ENCODE peak calls at places on chromosomes 1 and 21, in five cellular contexts. D is SK-N-SH, S is tibial nerve, R is sigmoid colon, W is A549. H is an unnamed sample.

GRCh38 chr1:167957710-167958109 is 20.8 kb upstream of the MPC2 start:
- DNase-seq in D (no peak), S (no peak), R (no peak), W (no peak), H (no peak)

GRCh38 chr1:214475331-214475730 is 76.1 kb downstream of the PTPN14 start:
- DNase-seq in D (no peak), S (no peak), R (no peak), W (no peak), H (no peak)

GRCh38 chr1:161176468-161177111 is 717 bp downstream of the B4GALT3 start:
- DNase-seq in D (no peak), S (no peak), R (no peak), W (no peak), H (no peak)

GRCh38 chr1:210222288-210223006 is 10.1 kb upstream of the SERTAD4 start:
- DNase-seq in D (no peak), S (no peak), R (no peak), W (peak; percentile 19), H (no peak)

GRCh38 chr21:44681861-44682579 is at the start of gene KRTAP12-1:
- DNase-seq in D (no peak), S (no peak), R (no peak), W (no peak), H (no peak)

GRCh38 chr1:190168116-190168515 is 309.5 kb downstream of the BRINP3 start:
- DNase-seq in D (no peak), S (no peak), R (no peak), W (peak; percentile 63), H (no peak)

GRCh38 chr21:34817821-34818662 is 149.2 kb downstream of the CLIC6 start:
- DNase-seq in D (no peak), S (no peak), R (no peak), W (no peak), H (no peak)

GRCh38 chr1:27577504-27578188 is 26.3 kb downstream of the AHDC1 start:
- DNase-seq in D (no peak), S (no peak), R (peak; percentile 71), W (no peak), H (no peak)

GRCh38 chr1:11388617-11389016 is 90.3 kb upstream of the DISP3 start:
- DNase-seq in D (no peak), S (no peak), R (no peak), W (no peak), H (no peak)

GRCh38 chr1:204410764-204411450 is 710 bp downstream of the PPP1R15B start:
- DNase-seq in D (peak; percentile 55), S (peak; percentile 26), R (peak; percentile 80), W (no peak), H (peak; percentile 34)

GRCh38 chr1:162035241-162035640 is 11.6 kb upstream of the OLFML2B start:
- DNase-seq in D (no peak), S (no peak), R (no peak), W (no peak), H (no peak)

GRCh38 chr21:25557170-25557569 is 50.1 kb downstream of the MRPL39 start:
- DNase-seq in D (no peak), S (no peak), R (no peak), W (no peak), H (no peak)

GRCh38 chr1:234375672-234376071 is 2.4 kb downstream of the COA6 start:
- DNase-seq in D (no peak), S (no peak), R (no peak), W (no peak), H (no peak)

GRCh38 chr1:203325418-203326091 is 20.2 kb downstream of the BTG2 start:
- DNase-seq in D (no peak), S (peak; percentile 57), R (peak; percentile 86), W (no peak), H (peak; percentile 75)

GRCh38 chr1:21012937-21013336 is 163.8 kb downstream of the EIF4G3 start:
- DNase-seq in D (peak; percentile 66), S (no peak), R (peak; percentile 71), W (no peak), H (no peak)

GRCh38 chr1:247118946-247119446 is 14.8 kb upstream of the ZNF669 start:
- DNase-seq in D (peak; percentile 72), S (no peak), R (no peak), W (peak; percentile 45), H (no peak)

GRCh38 chr1:200374569-200375312 is 35.1 kb downstream of the ZNF281 start:
- DNase-seq in D (no peak), S (no peak), R (no peak), W (peak; percentile 74), H (no peak)

GRCh38 chr1:200369706-200370105 is 40.1 kb downstream of the ZNF281 start:
- DNase-seq in D (no peak), S (no peak), R (no peak), W (no peak), H (no peak)

GRCh38 chr1:200372885-200373181 is 37.0 kb downstream of the ZNF281 start:
- DNase-seq in D (no peak), S (no peak), R (no peak), W (no peak), H (no peak)

GRCh38 chr1:200373811-200374231 is 36.0 kb downstream of the ZNF281 start:
- DNase-seq in D (no peak), S (no peak), R (no peak), W (no peak), H (no peak)

GRCh38 chr1:200372095-200372884 is 37.5 kb downstream of the ZNF281 start:
- DNase-seq in D (no peak), S (no peak), R (no peak), W (peak; percentile 95), H (no peak)
- TF ChIP-seq EP300 in D (no peak), S (no peak), R (no peak), W (peak; percentile 98), H (no peak)

DNA sequence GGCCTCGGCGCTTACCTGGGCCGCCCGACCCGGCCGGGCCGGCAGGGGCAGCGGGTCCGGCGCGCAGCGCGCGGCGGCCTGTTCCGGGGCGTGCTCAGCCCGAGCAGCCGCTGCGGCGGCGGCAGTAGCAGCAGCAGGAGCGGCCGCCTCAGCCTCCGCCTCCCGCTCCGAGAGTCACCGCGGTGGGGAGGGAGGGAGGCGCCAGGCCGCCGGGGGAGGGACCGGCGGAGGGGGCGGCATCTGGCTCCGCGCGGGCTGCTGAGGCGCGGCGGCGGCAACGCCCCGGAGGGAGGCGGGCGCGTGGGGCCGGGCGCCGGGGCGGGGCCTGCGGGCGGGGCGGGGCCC is at the start of gene CTNNBIP1:
- DNase-seq in D (no peak), S (no peak), R (no peak), W (no peak), H (no peak)
- TF ChIP-seq CTCF in D (no peak), S (no peak), R (no peak), W (no peak), H (no peak)

DNA sequence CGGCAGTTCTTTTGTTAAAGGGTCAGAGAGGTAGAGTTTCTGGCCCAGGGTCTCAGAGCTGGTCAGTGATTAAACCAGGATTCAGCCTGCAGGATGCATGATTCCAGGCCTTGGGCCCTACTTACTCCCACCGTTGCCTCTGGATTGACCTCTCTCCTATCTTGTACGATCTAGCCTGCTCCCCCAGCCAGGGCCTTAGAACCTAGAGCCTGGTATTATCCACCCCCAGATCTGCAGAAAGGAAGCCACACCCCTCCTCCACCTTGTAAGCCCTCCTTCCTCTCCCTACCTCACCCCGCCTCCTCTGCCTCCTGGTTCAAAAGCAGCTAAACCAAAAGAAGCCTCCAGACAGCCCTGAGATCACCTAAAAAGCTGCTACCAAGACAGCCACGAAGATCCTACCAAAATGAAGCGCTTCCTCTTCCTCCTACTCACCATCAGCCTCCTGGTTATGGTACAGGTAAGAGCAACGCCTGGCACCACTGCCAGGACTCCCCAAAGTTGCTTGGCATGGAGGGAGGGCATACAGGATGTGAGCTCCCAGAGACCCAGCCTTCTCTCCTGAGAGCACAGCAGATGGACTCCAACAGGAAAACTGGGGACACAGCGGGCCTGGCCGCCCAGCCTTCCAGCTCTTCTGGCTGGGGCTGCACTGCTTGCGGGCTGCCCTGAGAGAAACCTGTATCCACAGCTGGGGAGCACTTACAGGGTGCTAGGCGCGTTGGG is at the start of gene CD52:
- DNase-seq in D (no peak), S (no peak), R (no peak), W (no peak), H (no peak)
- TF ChIP-seq EP300 in D (no peak), S (no peak), R (no peak), W (no peak), H (no peak)

GRCh38 chr1:109191377-109191776 is 22.3 kb upstream of the SARS1 start:
- DNase-seq in D (no peak), S (no peak), R (no peak), W (no peak), H (no peak)
- TF ChIP-seq CTCF in D (no peak), S (no peak), R (no peak), W (no peak), H (no peak)